ENCODE peak calls at places on chromosomes 3 and 15, in five cellular contexts. D is IMR-90; J is CD8-positive, alpha-beta T cell; X is neural progenitor cell; N is AG10803. C is an unnamed sample.

GRCh38 chr15:60370804-60371700 is 26.7 kb downstream of the ANXA2 start:
- DNase-seq in D (peak; percentile 99), J (no peak), X (no peak), N (peak; percentile 99), C (peak; percentile 96)

GRCh38 chr3:58251653-58252052 is 14.1 kb downstream of the ABHD6 start:
- DNase-seq in D (no peak), J (no peak), X (no peak), N (no peak), C (no peak)

GRCh38 chr15:91271565-91272153 is 171.6 kb downstream of the SV2B start:
- DNase-seq in D (peak; percentile 65), J (peak; percentile 60), X (peak; percentile 86), N (peak; percentile 62), C (peak; percentile 79)

GRCh38 chr15:67419705-67420104 is 101.2 kb upstream of the C15orf61 start:
- DNase-seq in D (no peak), J (no peak), X (no peak), N (no peak), C (no peak)

GRCh38 chr15:94287794-94288246 is 56.5 kb downstream of the MCTP2 start:
- DNase-seq in D (no peak), J (peak; percentile 44), X (no peak), N (no peak), C (no peak)

GRCh38 chr3:8578282-8578681 is 66.3 kb downstream of the SSUH2 start:
- DNase-seq in D (no peak), J (no peak), X (no peak), N (no peak), C (no peak)

GRCh38 chr15:72358532-72359180 is 17.2 kb downstream of the HEXA start:
- DNase-seq in D (peak; percentile 85), J (no peak), X (no peak), N (peak; percentile 86), C (peak; percentile 94)

GRCh38 chr3:109081746-109082510 is 36.0 kb downstream of the MORC1 start:
- DNase-seq in D (peak; percentile 54), J (no peak), X (peak; percentile 66), N (peak; percentile 9), C (peak; percentile 3)

GRCh38 chr15:74995779-74996765 is 709 bp downstream of the SCAMP5 start:
- DNase-seq in D (no peak), J (no peak), X (peak; percentile 66), N (no peak), C (no peak)

GRCh38 chr3:152295834-152296233 is 27.1 kb downstream of the MBNL1 start:
- DNase-seq in D (no peak), J (no peak), X (no peak), N (no peak), C (no peak)

GRCh38 chr3:19937459-19938362 is 3.7 kb upstream of the EFHB start:
- DNase-seq in D (peak; percentile 45), J (no peak), X (no peak), N (no peak), C (peak; percentile 17)

GRCh38 chr3:73502609-73503560 is 121.9 kb downstream of the PDZRN3 start:
- DNase-seq in D (peak; percentile 98), J (peak; percentile 37), X (peak; percentile 81), N (peak; percentile 92), C (peak; percentile 86)

GRCh38 chr15:87557871-87558270 is 698.7 kb downstream of the NTRK3 start:
- DNase-seq in D (no peak), J (no peak), X (no peak), N (no peak), C (no peak)

GRCh38 chr3:51938780-51939425 is 2.8 kb downstream of the RRP9 start:
- DNase-seq in D (no peak), J (no peak), X (no peak), N (no peak), C (no peak)

GRCh38 chr3:72634128-72634527 is 214.1 kb downstream of the SHQ1 start:
- DNase-seq in D (no peak), J (no peak), X (no peak), N (no peak), C (no peak)

GRCh38 chr3:29373016-29373690 is 92.3 kb downstream of the RBMS3 start:
- DNase-seq in D (peak; percentile 67), J (no peak), X (no peak), N (peak; percentile 89), C (peak; percentile 59)

GRCh38 chr3:57161915-57162314 is 3.2 kb downstream of the IL17RD start:
- DNase-seq in D (no peak), J (no peak), X (no peak), N (no peak), C (no peak)

GRCh38 chr3:195760345-195760983 is 39.7 kb downstream of the MUC20 start:
- DNase-seq in D (no peak), J (no peak), X (no peak), N (no peak), C (no peak)

GRCh38 chr3:119990888-119991287 is 103.4 kb downstream of the GSK3B start:
- DNase-seq in D (peak; percentile 62), J (no peak), X (no peak), N (peak; percentile 23), C (peak; percentile 7)

GRCh38 chr15:89199734-89200133 is 21.6 kb downstream of the RLBP1 start:
- DNase-seq in D (no peak), J (no peak), X (peak; percentile 70), N (no peak), C (no peak)

GRCh38 chr3:13316603-13317002 is 103.5 kb downstream of the NUP210 start:
- DNase-seq in D (no peak), J (no peak), X (no peak), N (no peak), C (no peak)

GRCh38 chr3:72661115-72661457 is 187.2 kb downstream of the SHQ1 start:
- DNase-seq in D (peak; percentile 63), J (no peak), X (no peak), N (peak; percentile 91), C (peak; percentile 80)

GRCh38 chr3:53426918-53427317 is 67.5 kb upstream of the CACNA1D start:
- DNase-seq in D (no peak), J (no peak), X (no peak), N (no peak), C (no peak)

GRCh38 chr3:67647390-67647878 is 7.0 kb downstream of the SUCLG2 start:
- DNase-seq in D (peak; percentile 99), J (no peak), X (no peak), N (peak; percentile 99), C (peak; percentile 99)

GRCh38 chr3:132556467-132557159 is 40.5 kb upstream of the ACKR4 start:
- DNase-seq in D (no peak), J (no peak), X (peak; percentile 8), N (peak; percentile 41), C (peak; percentile 66)

GRCh38 chr15:51218249-51218648 is 120.1 kb downstream of the CYP19A1 start:
- DNase-seq in D (no peak), J (no peak), X (no peak), N (peak; percentile 44), C (no peak)

GRCh38 chr3:153956621-153957020 is 164.6 kb upstream of the ARHGEF26 start:
- DNase-seq in D (no peak), J (no peak), X (no peak), N (no peak), C (no peak)

GRCh38 chr3:158794936-158795518 is 6.8 kb upstream of the MFSD1 start:
- DNase-seq in D (peak; percentile 59), J (no peak), X (peak; percentile 37), N (peak; percentile 52), C (peak; percentile 67)
- TF ChIP-seq CTCF in D (peak; percentile 54), J (peak; percentile 50), X (peak; percentile 65), N (peak; percentile 56), C (peak; percentile 51)

GRCh38 chr3:128490650-128491070 is 2.3 kb downstream of the GATA2 start:
- DNase-seq in D (no peak), J (no peak), X (no peak), N (no peak), C (peak; percentile 24)
- H3K4me3 ChIP-seq in D (peak overlapping the region; percentile 52), J (no peak overlapping the region), X (no peak overlapping the region), N (peak overlapping the region; percentile 68), C (no peak overlapping the region)

GRCh38 chr3:5057217-5057616 is 64.9 kb upstream of the ARL8B start:
- DNase-seq in D (no peak), J (no peak), X (no peak), N (no peak), C (no peak)
- TF ChIP-seq CTCF in D (no peak), J (no peak), X (no peak), N (no peak), C (no peak)

GRCh38 chr15:85414037-85414436 is 33.6 kb downstream of the AKAP13 start:
- DNase-seq in D (no peak), J (no peak), X (no peak), N (no peak), C (no peak)
- H3K4me3 ChIP-seq in D (no peak overlapping the region), J (no peak overlapping the region), X (no peak overlapping the region), N (no peak overlapping the region), C (no peak overlapping the region)

GRCh38 chr15:70210538-70210937 is 112.8 kb upstream of the TLE3 start:
- DNase-seq in D (no peak), J (no peak), X (no peak), N (no peak), C (no peak)
- TF ChIP-seq CTCF in D (no peak), J (no peak), X (peak; percentile 10), N (no peak), C (no peak)

DNA sequence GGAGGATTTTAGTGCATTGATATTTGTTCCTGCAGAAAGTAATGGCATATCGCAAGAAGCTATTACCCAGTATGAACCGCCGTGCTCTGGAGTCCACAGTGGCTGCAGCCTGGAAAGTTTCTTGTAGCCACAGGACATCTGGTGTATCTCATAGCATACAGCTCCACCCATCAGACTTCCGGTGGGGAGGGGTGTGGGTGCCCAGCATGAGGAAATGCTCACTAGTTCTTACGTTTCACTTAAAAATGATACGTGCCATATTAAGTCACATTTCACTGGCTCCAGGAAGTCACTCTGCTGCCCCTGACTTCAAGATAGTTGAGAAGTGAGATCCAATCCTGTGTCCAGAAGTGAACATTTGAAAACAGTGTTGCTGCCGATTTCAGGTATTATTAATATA is 990.4 kb downstream of the GBE1 start:
- DNase-seq in D (no peak), J (no peak), X (no peak), N (no peak), C (no peak)
- H3K4me3 ChIP-seq in D (no peak overlapping the region), J (no peak overlapping the region), X (no peak overlapping the region), N (no peak overlapping the region), C (peak overlapping the region; percentile 51)